ENCODE peak calls at places on chromosomes 13 and 19, in four cellular contexts. One of them, this sample, is unnamed.

GRCh38 chr19:38265213-38265861 is 964 bp downstream of the SPINT2 start:
- DNase-seq in body of pancreas: peak; percentile 58
- DNase-seq in IMR-90: no peak
- DNase-seq in H1: no peak
- DNase-seq in this sample: no peak

GRCh38 chr13:75326173-75327131 is 155.5 kb downstream of the TBC1D4 start:
- DNase-seq in H1: no peak
- DNase-seq in body of pancreas: no peak
- DNase-seq in IMR-90: peak; percentile 53
- DNase-seq in this sample: no peak

GRCh38 chr19:18514800-18515682 is 6.8 kb downstream of the ELL start:
- DNase-seq in H1: no peak
- DNase-seq in body of pancreas: peak; percentile 80
- DNase-seq in IMR-90: peak; percentile 67
- DNase-seq in this sample: no peak

GRCh38 chr13:40159736-40160135 is 504.3 kb downstream of the COG6 start:
- DNase-seq in H1: no peak
- DNase-seq in IMR-90: no peak
- DNase-seq in body of pancreas: no peak
- DNase-seq in this sample: no peak

GRCh38 chr13:90591927-90592268 is 755.6 kb upstream of the MIR17HG start:
- DNase-seq in body of pancreas: no peak
- DNase-seq in IMR-90: no peak
- DNase-seq in H1: no peak
- DNase-seq in this sample: no peak

GRCh38 chr13:24341439-24341838 is 32.1 kb downstream of the C1QTNF9 start:
- DNase-seq in body of pancreas: no peak
- DNase-seq in H1: no peak
- DNase-seq in IMR-90: peak; percentile 46
- DNase-seq in this sample: no peak

GRCh38 chr19:40257096-40257517 is 28.0 kb downstream of the AKT2 start:
- DNase-seq in H1: no peak
- DNase-seq in IMR-90: no peak
- DNase-seq in body of pancreas: peak; percentile 27
- DNase-seq in this sample: no peak

GRCh38 chr19:34430738-34431625 is 2.8 kb downstream of the UBA2 start:
- DNase-seq in IMR-90: peak; percentile 68
- DNase-seq in H1: no peak
- DNase-seq in body of pancreas: peak; percentile 11
- DNase-seq in this sample: no peak

GRCh38 chr13:66805657-66806056 is 424.5 kb downstream of the PCDH9 start:
- DNase-seq in H1: no peak
- DNase-seq in body of pancreas: peak; percentile 31
- DNase-seq in IMR-90: peak; percentile 54
- DNase-seq in this sample: no peak

GRCh38 chr13:60134376-60134775 is 29.4 kb downstream of the DIAPH3 start:
- DNase-seq in body of pancreas: no peak
- DNase-seq in IMR-90: no peak
- DNase-seq in H1: no peak
- DNase-seq in this sample: no peak

GRCh38 chr13:70841240-70842061 is 733.2 kb upstream of the KLHL1 start:
- DNase-seq in IMR-90: no peak
- DNase-seq in H1: no peak
- DNase-seq in body of pancreas: no peak
- DNase-seq in this sample: no peak

GRCh38 chr19:35329323-35329722 is 336 bp downstream of the CD22 start:
- DNase-seq in H1: no peak
- DNase-seq in IMR-90: no peak
- DNase-seq in body of pancreas: no peak
- DNase-seq in this sample: no peak

GRCh38 chr19:41795031-41795461 is 1.3 kb upstream of the CEACAM3 start:
- DNase-seq in body of pancreas: peak; percentile 67
- DNase-seq in H1: peak; percentile 3
- DNase-seq in IMR-90: peak; percentile 16
- DNase-seq in this sample: no peak

GRCh38 chr19:2819540-2820111 is at the start of gene ZNF554:
- DNase-seq in IMR-90: peak; percentile 94
- DNase-seq in body of pancreas: peak; percentile 98
- DNase-seq in H1: peak; percentile 94
- DNase-seq in this sample: no peak

GRCh38 chr13:51620165-51620983 is 36.1 kb downstream of the WDFY2 start:
- DNase-seq in IMR-90: no peak
- DNase-seq in body of pancreas: no peak
- DNase-seq in H1: no peak
- DNase-seq in this sample: no peak

GRCh38 chr13:32409561-32410440 is 18.1 kb downstream of the N4BP2L1 start:
- DNase-seq in IMR-90: peak; percentile 63
- DNase-seq in body of pancreas: peak; percentile 20
- DNase-seq in H1: no peak
- DNase-seq in this sample: no peak

GRCh38 chr19:35828694-35829301 is 16.2 kb upstream of the PRODH2 start:
- DNase-seq in body of pancreas: peak; percentile 39
- DNase-seq in IMR-90: peak; percentile 67
- DNase-seq in H1: no peak
- DNase-seq in this sample: no peak

GRCh38 chr19:28898279-28898678 is 314.7 kb downstream of the UQCRFS1 start:
- DNase-seq in body of pancreas: no peak
- DNase-seq in IMR-90: peak; percentile 43
- DNase-seq in H1: no peak
- DNase-seq in this sample: no peak

GRCh38 chr19:40612831-40613668 is 11.9 kb downstream of the LTBP4 start:
- DNase-seq in H1: no peak
- DNase-seq in body of pancreas: peak; percentile 40
- DNase-seq in IMR-90: no peak
- DNase-seq in this sample: no peak

GRCh38 chr13:38348890-38349289 is 761 bp upstream of the UFM1 start:
- DNase-seq in H1: no peak
- DNase-seq in body of pancreas: no peak
- DNase-seq in IMR-90: peak; percentile 40
- DNase-seq in this sample: no peak

GRCh38 chr13:71590654-71591148 is 276.3 kb downstream of the DACH1 start:
- DNase-seq in body of pancreas: no peak
- DNase-seq in IMR-90: no peak
- DNase-seq in H1: no peak
- DNase-seq in this sample: no peak

GRCh38 chr19:35138305-35138799 is 272 bp upstream of the FXYD1 start:
- DNase-seq in IMR-90: no peak
- DNase-seq in body of pancreas: no peak
- DNase-seq in H1: no peak
- DNase-seq in this sample: no peak

GRCh38 chr13:105991622-105992254 is 543.7 kb downstream of the EFNB2 start:
- DNase-seq in IMR-90: peak; percentile 80
- DNase-seq in H1: no peak
- DNase-seq in body of pancreas: peak; percentile 91
- DNase-seq in this sample: peak; percentile 83

GRCh38 chr19:17095141-17095919 is 19.8 kb downstream of the MYO9B start:
- DNase-seq in IMR-90: peak; percentile 35
- DNase-seq in H1: no peak
- DNase-seq in body of pancreas: peak; percentile 58
- DNase-seq in this sample: no peak

GRCh38 chr19:43519436-43520088 is 7.4 kb downstream of the ETHE1 start:
- DNase-seq in body of pancreas: peak; percentile 81
- DNase-seq in IMR-90: peak; percentile 97
- DNase-seq in H1: peak; percentile 66
- DNase-seq in this sample: no peak

GRCh38 chr19:16193466-16193865 is 4.2 kb upstream of the AP1M1 start:
- DNase-seq in IMR-90: no peak
- DNase-seq in H1: no peak
- DNase-seq in body of pancreas: no peak
- DNase-seq in this sample: no peak

GRCh38 chr13:106523566-106523965 is 11.9 kb downstream of the EFNB2 start:
- DNase-seq in IMR-90: no peak
- DNase-seq in body of pancreas: no peak
- DNase-seq in H1: no peak
- DNase-seq in this sample: no peak

GRCh38 chr19:20078696-20079095 is 896 bp downstream of the ZNF90 start:
- DNase-seq in H1: no peak
- DNase-seq in body of pancreas: peak; percentile 20
- DNase-seq in IMR-90: peak; percentile 18
- DNase-seq in this sample: no peak

GRCh38 chr13:66339214-66339613 is 890.9 kb downstream of the PCDH9 start:
- DNase-seq in H1: no peak
- DNase-seq in body of pancreas: no peak
- DNase-seq in IMR-90: no peak
- DNase-seq in this sample: no peak

GRCh38 chr13:31923134-31923763 is 108.3 kb upstream of the FRY start:
- DNase-seq in IMR-90: no peak
- DNase-seq in H1: no peak
- DNase-seq in body of pancreas: no peak
- DNase-seq in this sample: no peak

GRCh38 chr19:1170938-1171754 is 2.9 kb downstream of the SBNO2 start:
- DNase-seq in body of pancreas: no peak
- DNase-seq in H1: no peak
- DNase-seq in IMR-90: no peak
- DNase-seq in this sample: no peak

GRCh38 chr19:38304352-38304865 is 358 bp downstream of the C19orf33 start:
- DNase-seq in IMR-90: no peak
- DNase-seq in H1: no peak
- DNase-seq in body of pancreas: no peak
- DNase-seq in this sample: no peak

GRCh38 chr13:24632382-24633121 is 47.7 kb upstream of the ATP12A start:
- DNase-seq in body of pancreas: no peak
- DNase-seq in H1: no peak
- DNase-seq in IMR-90: no peak
- DNase-seq in this sample: no peak

GRCh38 chr13:107043016-107043957 is 475.4 kb upstream of the ARGLU1 start:
- DNase-seq in H1: no peak
- DNase-seq in IMR-90: peak; percentile 34
- DNase-seq in body of pancreas: peak; percentile 6
- DNase-seq in this sample: no peak

GRCh38 chr19:40907968-40908735 is 26.1 kb upstream of the CYP2A7 start:
- DNase-seq in H1: no peak
- DNase-seq in IMR-90: no peak
- DNase-seq in body of pancreas: peak; percentile 10
- DNase-seq in this sample: no peak

GRCh38 chr13:28579334-28579733 is 79.6 kb upstream of the POMP start:
- DNase-seq in body of pancreas: no peak
- DNase-seq in IMR-90: no peak
- DNase-seq in H1: no peak
- DNase-seq in this sample: no peak

GRCh38 chr19:2727640-2727944 is 6.4 kb upstream of the DIRAS1 start:
- DNase-seq in body of pancreas: no peak
- DNase-seq in IMR-90: no peak
- DNase-seq in H1: no peak
- DNase-seq in this sample: no peak

GRCh38 chr19:47069795-47070194 is 21.4 kb upstream of the TMEM160 start:
- DNase-seq in IMR-90: no peak
- DNase-seq in H1: no peak
- DNase-seq in body of pancreas: no peak
- DNase-seq in this sample: no peak
- TF ChIP-seq POLR2A in IMR-90: no peak
- TF ChIP-seq POLR2A in H1: no peak
- TF ChIP-seq POLR2A in body of pancreas: no peak
- TF ChIP-seq POLR2A in this sample: no peak

DNA sequence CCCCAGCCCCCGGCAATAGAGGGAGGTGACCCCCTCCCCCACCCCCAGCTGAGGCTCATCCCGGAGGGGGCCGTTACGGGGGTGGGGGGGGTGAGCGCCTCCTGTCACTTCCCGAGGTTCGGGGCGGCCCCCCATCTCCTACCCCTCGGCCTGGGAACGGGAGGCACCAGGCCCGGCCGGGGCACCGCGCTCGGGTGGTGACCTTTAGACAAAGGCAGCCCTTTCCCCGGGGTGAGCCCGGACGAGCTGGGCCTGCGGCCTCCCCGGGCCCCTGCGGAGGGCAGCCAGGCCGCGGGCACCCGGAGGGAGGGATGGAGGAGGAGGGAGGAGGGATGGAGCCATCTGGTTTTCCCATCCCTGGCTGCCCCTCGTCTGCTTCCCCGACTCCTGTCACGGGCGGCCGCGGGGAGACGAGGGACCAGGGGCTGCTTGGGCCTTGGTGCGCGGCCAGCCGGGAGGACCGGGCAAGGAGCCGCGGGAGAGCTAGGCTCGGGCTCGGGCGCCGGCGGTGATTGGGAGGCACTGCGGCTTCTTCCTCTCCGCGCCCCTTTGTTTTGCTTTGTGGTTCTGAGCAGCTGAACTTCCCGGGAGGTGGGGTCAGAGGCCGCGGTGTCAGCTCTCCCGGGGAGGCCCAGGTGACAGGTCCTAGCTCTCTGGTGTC is 1.1 kb downstream of the BICRA start:
- DNase-seq in H1: no peak
- DNase-seq in body of pancreas: peak; percentile 38
- DNase-seq in IMR-90: peak; percentile 26
- DNase-seq in this sample: no peak
- H3K27ac ChIP-seq in H1: no peak overlapping the region
- H3K27ac ChIP-seq in body of pancreas: peak overlapping the region; percentile 71
- H3K27ac ChIP-seq in IMR-90: peak overlapping the region; percentile 87
- H3K27ac ChIP-seq in this sample: peak overlapping the region; percentile 90

GRCh38 chr19:33192010-33192409 is 2.1 kb upstream of the LRP3 start:
- DNase-seq in H1: no peak
- DNase-seq in IMR-90: no peak
- DNase-seq in body of pancreas: no peak
- DNase-seq in this sample: no peak
- TF ChIP-seq POLR2A in H1: no peak
- TF ChIP-seq POLR2A in IMR-90: no peak
- TF ChIP-seq POLR2A in body of pancreas: no peak
- TF ChIP-seq POLR2A in this sample: no peak

DNA sequence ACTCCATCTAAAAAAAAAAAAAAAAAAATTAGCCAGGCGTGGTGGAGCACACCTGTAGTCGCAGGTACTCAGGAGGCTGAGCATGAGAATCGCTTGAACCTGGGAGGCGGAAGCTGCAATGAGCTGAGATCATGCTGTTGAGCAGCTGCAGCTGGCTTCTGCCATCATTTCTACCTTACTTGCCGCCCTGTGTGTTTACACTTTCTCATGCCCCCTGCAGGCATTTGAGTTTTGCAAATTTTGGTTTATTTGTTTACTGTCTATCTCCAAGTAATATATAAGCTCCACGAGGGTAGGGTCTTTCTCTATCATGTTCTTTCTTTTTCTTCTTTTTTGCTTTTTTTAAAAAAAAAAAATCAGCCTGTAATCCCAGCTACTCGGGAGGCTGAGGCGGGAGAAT is 18.0 kb downstream of the CACNG6 start:
- DNase-seq in body of pancreas: no peak
- DNase-seq in IMR-90: no peak
- DNase-seq in H1: no peak
- DNase-seq in this sample: no peak
- H3K27ac ChIP-seq in body of pancreas: no peak overlapping the region
- H3K27ac ChIP-seq in IMR-90: no peak overlapping the region
- H3K27ac ChIP-seq in H1: no peak overlapping the region
- H3K27ac ChIP-seq in this sample: no peak overlapping the region

DNA sequence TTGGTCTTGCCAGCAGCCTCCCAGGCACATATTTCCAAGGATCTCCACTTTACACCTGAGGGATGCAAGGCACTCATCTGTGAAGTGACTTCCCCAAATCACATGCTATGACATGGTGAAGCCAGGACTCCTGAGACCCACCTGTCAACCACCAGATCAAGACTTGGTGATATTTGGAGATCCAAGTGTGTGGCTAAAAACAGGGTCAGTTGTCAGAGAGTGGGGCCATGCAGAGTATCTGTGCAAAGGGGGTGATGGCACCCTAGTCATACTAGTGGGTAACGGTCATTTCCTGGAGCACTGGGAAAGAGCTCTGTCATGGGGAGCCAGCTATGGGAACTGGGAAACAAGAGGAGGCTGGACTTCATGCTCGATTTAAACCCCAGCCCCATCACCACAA is 218.4 kb upstream of the IRS2 start:
- DNase-seq in IMR-90: no peak
- DNase-seq in H1: no peak
- DNase-seq in body of pancreas: no peak
- DNase-seq in this sample: peak; percentile 64
- TF ChIP-seq POLR2A in IMR-90: no peak
- TF ChIP-seq POLR2A in H1: no peak
- TF ChIP-seq POLR2A in body of pancreas: no peak
- TF ChIP-seq POLR2A in this sample: no peak

GRCh38 chr13:41456768-41457588 is at the start of gene RGCC:
- DNase-seq in body of pancreas: peak; percentile 76
- DNase-seq in H1: no peak
- DNase-seq in IMR-90: peak; percentile 49
- DNase-seq in this sample: no peak
- H3K27ac ChIP-seq in body of pancreas: peak within 1 kb of the TSS; percentile 48
- H3K27ac ChIP-seq in H1: no peak within 1 kb of the TSS
- H3K27ac ChIP-seq in IMR-90: peak within 1 kb of the TSS; percentile 45
- H3K27ac ChIP-seq in this sample: peak within 1 kb of the TSS; percentile 76

This sample was measured in vagina.